ENCODE peak calls at places on chromosome 22, in five cellular contexts. N is psoas muscle, D is iPS DF 6.9, E is cardiac muscle cell, M is thoracic aorta. K is an unnamed sample. For H3K36me3, the result is how much of the 10 kb centered on the place peaks cover.

GRCh38 chr22:49066619-49067018 is 761.1 kb downstream of the BRD1 start:
- DNase-seq in N (no peak), D (no peak), E (no peak), M (no peak), K (no peak)

GRCh38 chr22:27990879-27991278 is 71.8 kb upstream of the PITPNB start:
- DNase-seq in N (peak), D (peak), E (peak), M (no peak), K (peak)

GRCh38 chr22:44147821-44148574 is 32.7 kb upstream of the PARVG start:
- DNase-seq in N (no peak), D (peak), E (peak), M (no peak), K (peak)

GRCh38 chr22:28006271-28006670 is 87.2 kb upstream of the PITPNB start:
- DNase-seq in N (no peak), D (no peak), E (no peak), M (no peak), K (peak)

GRCh38 chr22:50031189-50032091 is 18.9 kb upstream of the IL17REL start:
- DNase-seq in N (no peak), D (no peak), E (no peak), M (no peak), K (no peak)

GRCh38 chr22:40157546-40157945 is 20.2 kb upstream of the TNRC6B start:
- DNase-seq in N (no peak), D (no peak), E (no peak), M (no peak), K (no peak)

GRCh38 chr22:19184276-19184997 is 5.9 kb upstream of the SLC25A1 start:
- DNase-seq in N (no peak), D (no peak), E (no peak), M (no peak), K (no peak)

GRCh38 chr22:50305658-50306566 is 1.5 kb downstream of the PLXNB2 start:
- DNase-seq in N (peak), D (no peak), E (peak), M (peak), K (peak)

GRCh38 chr22:32219030-32219429 is 14.2 kb upstream of the RFPL2 start:
- DNase-seq in N (no peak), D (no peak), E (no peak), M (no peak), K (no peak)

GRCh38 chr22:43884600-43885318 is 7.1 kb downstream of the PNPLA5 start:
- DNase-seq in N (peak), D (peak), E (peak), M (no peak), K (peak)

GRCh38 chr22:50276143-50276542 is 6.0 kb upstream of the MAPK11 start:
- DNase-seq in N (peak), D (no peak), E (peak), M (no peak), K (no peak)

GRCh38 chr22:29152381-29153138 is 53.1 kb upstream of the EMID1 start:
- DNase-seq in N (no peak), D (no peak), E (no peak), M (peak), K (no peak)

GRCh38 chr22:48423481-48423901 is 1404.2 kb downstream of the BRD1 start:
- DNase-seq in N (no peak), D (no peak), E (no peak), M (no peak), K (peak)

GRCh38 chr22:27003301-27003700 is 345.9 kb downstream of the MIAT start:
- DNase-seq in N (no peak), D (no peak), E (no peak), M (no peak), K (no peak)

GRCh38 chr22:17418890-17419324 is 49.6 kb downstream of the CECR2 start:
- DNase-seq in N (no peak), D (no peak), E (no peak), M (no peak), K (no peak)

GRCh38 chr22:35518781-35519180 is 21.9 kb upstream of the RASD2 start:
- DNase-seq in N (no peak), D (no peak), E (no peak), M (no peak), K (no peak)

GRCh38 chr22:35349368-35349703 is 31.6 kb upstream of the HMOX1 start:
- DNase-seq in N (no peak), D (no peak), E (no peak), M (no peak), K (no peak)

GRCh38 chr22:42764895-42765363 is 44.3 kb upstream of the A4GALT start:
- DNase-seq in N (no peak), D (no peak), E (no peak), M (no peak), K (no peak)

GRCh38 chr22:41996826-41997225 is 1.8 kb upstream of the WBP2NL start:
- DNase-seq in N (no peak), D (no peak), E (no peak), M (no peak), K (no peak)

GRCh38 chr22:48138855-48139254 is 1376.4 kb downstream of the TBC1D22A start:
- DNase-seq in N (no peak), D (no peak), E (no peak), M (no peak), K (peak)

GRCh38 chr22:32265882-32266767 is 11.0 kb upstream of the SLC5A4 start:
- DNase-seq in N (peak), D (peak), E (peak), M (peak), K (peak)

GRCh38 chr22:19232620-19233019 is 54.1 kb upstream of the SLC25A1 start:
- DNase-seq in N (no peak), D (no peak), E (no peak), M (no peak), K (no peak)

GRCh38 chr22:41745968-41746367 is 46.7 kb downstream of the MEI1 start:
- DNase-seq in N (no peak), D (no peak), E (no peak), M (no peak), K (no peak)

GRCh38 chr22:30010789-30011405 is 69.4 kb upstream of the HORMAD2 start:
- DNase-seq in N (no peak), D (no peak), E (no peak), M (no peak), K (no peak)

GRCh38 chr22:31400023-31400397 is 606 bp downstream of the DRG1 start:
- DNase-seq in N (no peak), D (no peak), E (peak), M (no peak), K (no peak)

GRCh38 chr22:40525250-40525884 is 111.2 kb downstream of the MRTFA start:
- DNase-seq in N (peak), D (no peak), E (peak), M (no peak), K (peak)

GRCh38 chr22:26564181-26564580 is 25.8 kb downstream of the TPST2 start:
- DNase-seq in N (no peak), D (no peak), E (no peak), M (no peak), K (no peak)

GRCh38 chr22:50146440-50147228 is 23.9 kb upstream of the PANX2 start:
- DNase-seq in N (peak), D (no peak), E (peak), M (no peak), K (peak)

GRCh38 chr22:49724030-49724892 is 103.4 kb downstream of the BRD1 start:
- DNase-seq in N (no peak), D (no peak), E (no peak), M (no peak), K (no peak)

GRCh38 chr22:27438271-27438980 is 363.1 kb downstream of the MN1 start:
- DNase-seq in N (no peak), D (no peak), E (no peak), M (no peak), K (no peak)

GRCh38 chr22:20526628-20527355 is 19.4 kb downstream of the MED15 start:
- DNase-seq in N (no peak), D (no peak), E (no peak), M (no peak), K (peak)

GRCh38 chr22:40498454-40499186 is 128.2 kb downstream of the SGSM3 start:
- DNase-seq in N (no peak), D (no peak), E (no peak), M (no peak), K (peak)

GRCh38 chr22:41613456-41613855 is 7.4 kb downstream of the DESI1 start:
- DNase-seq in N (no peak), D (no peak), E (no peak), M (no peak), K (no peak)

GRCh38 chr22:27783436-27784098 is 18.0 kb downstream of the MN1 start:
- DNase-seq in N (no peak), D (no peak), E (no peak), M (no peak), K (no peak)

GRCh38 chr22:49807780-49808708 is 19.6 kb downstream of the BRD1 start:
- DNase-seq in N (no peak), D (no peak), E (no peak), M (no peak), K (no peak)

GRCh38 chr22:46619240-46619829 is 851 bp upstream of the GRAMD4 start:
- DNase-seq in N (no peak), D (no peak), E (no peak), M (no peak), K (no peak)

GRCh38 chr22:46618104-46618647 is 2.0 kb upstream of the GRAMD4 start:
- DNase-seq in N (no peak), D (no peak), E (no peak), M (no peak), K (peak)

GRCh38 chr22:46618667-46619066 is 1.5 kb upstream of the GRAMD4 start:
- DNase-seq in N (no peak), D (no peak), E (no peak), M (no peak), K (no peak)

GRCh38 chr22:46619830-46620501 is at the start of gene GRAMD4:
- DNase-seq in N (peak), D (no peak), E (no peak), M (no peak), K (no peak)

DNA sequence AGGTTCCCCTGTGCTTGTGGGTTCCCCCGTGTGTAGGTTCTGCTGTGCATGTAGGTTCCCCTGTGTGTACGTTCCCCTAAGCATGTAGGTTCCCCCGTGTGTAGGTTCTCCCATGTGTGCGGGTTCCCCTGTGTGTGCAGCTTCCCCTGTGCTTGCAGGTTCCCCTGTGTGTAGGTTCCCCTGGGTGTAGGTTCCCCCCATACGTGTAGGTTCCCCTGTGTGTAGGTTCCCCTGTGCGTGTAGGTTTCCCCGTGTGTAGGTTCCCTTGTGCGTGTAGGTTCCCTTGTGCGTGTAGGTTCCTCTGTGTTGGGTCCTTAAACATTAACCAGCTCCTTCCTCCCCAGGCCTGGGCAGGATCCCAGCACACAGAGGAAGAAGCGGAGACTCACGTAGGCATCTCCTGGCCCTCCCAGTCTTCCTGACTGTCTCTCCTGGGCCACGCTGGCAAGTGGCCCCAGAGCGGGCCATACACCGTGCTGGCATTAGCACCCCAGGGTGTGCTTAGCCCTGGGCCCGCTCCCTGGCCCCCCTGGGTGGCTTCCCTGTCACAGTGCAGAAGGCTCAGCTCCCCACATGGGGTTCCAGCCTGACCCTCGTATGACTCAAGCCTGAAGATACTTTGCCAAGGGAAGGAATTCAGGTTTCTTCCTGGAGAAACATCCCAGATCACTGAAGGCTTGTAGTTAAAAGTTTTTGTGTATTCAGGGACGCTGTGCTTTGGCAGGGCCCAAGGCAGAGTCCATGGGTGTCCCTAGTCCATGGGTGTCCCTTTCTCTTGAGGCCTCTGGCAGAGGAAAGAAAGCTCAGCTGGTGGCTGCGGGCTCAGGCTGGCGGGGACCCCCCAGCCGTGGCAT is 2.7 kb upstream of the GRAMD4 start:
- DNase-seq in N (no peak), D (no peak), E (no peak), M (no peak), K (no peak)
- H3K27ac ChIP-seq in N (no peak), D (no peak), E (peak), M (no peak), K (no peak)

GRCh38 chr22:37569921-37570660 is 9.8 kb downstream of the LGALS2 start:
- DNase-seq in N (no peak), D (no peak), E (no peak), M (no peak), K (no peak)
- H3K36me3 ChIP-seq in N (under half), D (under half), E (under half), M (under half), K (half or more)

GRCh38 chr22:38923463-38924196 is 33.8 kb upstream of the APOBEC3A start:
- DNase-seq in N (peak), D (no peak), E (peak), M (peak), K (peak)

GRCh38 chr22:38924197-38924952 is 33.0 kb upstream of the APOBEC3A start:
- DNase-seq in N (peak), D (no peak), E (peak), M (peak), K (peak)

GRCh38 chr22:38930512-38930911 is 26.9 kb upstream of the APOBEC3A start:
- DNase-seq in N (no peak), D (no peak), E (no peak), M (no peak), K (no peak)

GRCh38 chr22:38925571-38926041 is 31.8 kb upstream of the APOBEC3A start:
- DNase-seq in N (no peak), D (no peak), E (no peak), M (no peak), K (no peak)

DNA sequence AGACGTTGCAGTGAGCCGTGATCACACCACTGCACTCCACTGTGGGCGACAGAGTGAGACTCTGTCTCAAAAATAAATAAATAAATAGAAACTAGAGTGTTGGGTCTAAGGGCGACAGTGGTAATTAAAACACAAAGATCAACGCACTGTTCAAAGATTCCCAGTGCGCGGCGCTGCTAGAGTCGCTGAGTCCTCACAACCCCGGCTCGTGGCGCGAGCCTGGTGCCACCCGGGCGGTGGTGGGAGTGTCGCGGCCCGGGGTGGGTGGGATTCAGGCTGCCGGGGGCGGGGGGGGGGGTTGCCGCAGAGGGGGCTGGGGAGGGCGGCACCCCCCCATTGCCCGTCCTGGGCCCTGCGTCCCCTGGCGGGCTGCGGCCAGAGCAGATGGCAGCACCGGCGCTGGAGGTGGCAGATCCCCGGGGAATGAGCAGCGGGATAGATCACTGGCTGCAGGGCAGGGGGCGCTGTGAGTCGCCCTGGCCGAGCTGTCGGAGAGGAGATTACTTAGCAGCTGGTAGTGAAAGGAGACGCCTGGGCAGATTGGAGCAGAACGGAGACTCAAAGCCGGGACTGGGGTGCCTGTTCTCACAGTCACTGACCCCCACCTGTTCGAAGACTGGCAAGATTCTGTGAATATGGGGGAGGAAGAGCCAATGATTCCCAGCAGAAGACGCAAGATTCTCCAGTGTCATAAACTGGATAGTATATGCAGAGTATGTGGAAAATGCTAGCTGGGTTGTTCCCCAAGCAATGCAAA is 30.2 kb upstream of the APOBEC3A start:
- DNase-seq in N (peak), D (peak), E (peak), M (peak), K (peak)
- H3K27ac ChIP-seq in N (peak), D (no peak), E (no peak), M (peak), K (no peak)

DNA sequence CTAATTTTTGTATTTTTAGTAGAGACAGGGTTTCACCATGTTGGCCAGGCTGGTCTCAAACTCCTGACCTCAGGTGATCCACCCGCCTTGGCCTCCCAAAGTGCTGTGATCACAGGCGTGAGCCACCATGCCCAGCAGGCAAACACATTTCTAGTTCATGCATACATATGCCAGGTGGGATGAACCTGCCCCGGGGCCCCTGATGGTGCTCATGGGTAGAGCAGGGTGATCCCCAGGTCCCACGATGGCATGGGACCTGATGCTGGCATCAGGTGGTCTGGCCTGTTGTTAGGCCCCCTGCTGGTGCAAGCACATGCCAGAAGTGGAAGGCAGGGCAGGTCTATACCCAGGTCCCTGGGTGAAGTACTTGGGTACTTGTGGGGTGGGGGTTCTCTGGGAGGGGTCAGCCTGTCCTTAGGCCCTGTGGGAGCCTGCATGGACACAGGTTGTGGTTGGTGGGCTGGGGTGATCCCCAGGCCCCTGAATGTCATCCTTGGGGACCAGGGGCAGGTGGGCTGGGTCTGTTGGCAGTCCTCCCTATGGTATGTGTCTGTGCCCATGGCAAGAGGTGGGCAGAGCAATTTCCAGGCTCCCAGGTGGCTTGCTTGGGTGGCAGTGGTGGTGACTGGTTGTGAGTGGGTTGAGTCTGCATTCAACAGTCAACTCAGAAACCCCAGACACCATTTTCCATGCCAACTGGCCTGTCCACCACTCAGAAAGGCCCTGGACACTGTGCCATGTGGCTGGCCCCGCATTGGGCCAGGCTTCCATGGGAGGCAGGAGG is 9.6 kb upstream of the RGL4 start:
- DNase-seq in N (no peak), D (no peak), E (no peak), M (no peak), K (no peak)
- H3K36me3 ChIP-seq in N (under half), D (under half), E (under half), M (under half), K (under half)